ENCODE peak calls at places on chromosomes 7 and 10, in seven cellular contexts. L, C, S, G, Q, O and E are unnamed samples.

GRCh38 chr7:77393954-77394353 is 22.2 kb downstream of the GSAP start:
- DNase-seq in L (no peak), C (no peak), S (no peak), G (no peak), Q (no peak), O (no peak), E (no peak)

GRCh38 chr7:92567460-92567859 is 22.7 kb downstream of the FAM133B start:
- DNase-seq in L (peak), C (no peak), S (no peak), G (no peak), Q (no peak), O (no peak), E (peak)

GRCh38 chr10:7846591-7846990 is 28.3 kb downstream of the TAF3 start:
- DNase-seq in L (peak), C (no peak), S (no peak), G (no peak), Q (no peak), O (no peak), E (no peak)

GRCh38 chr10:89279449-89279869 is 22.4 kb upstream of the IFIT2 start:
- DNase-seq in L (peak), C (no peak), S (no peak), G (no peak), Q (peak), O (no peak), E (peak)

GRCh38 chr10:91805110-91805825 is 7.0 kb downstream of the TNKS2 start:
- DNase-seq in L (peak), C (no peak), S (no peak), G (no peak), Q (no peak), O (no peak), E (no peak)

GRCh38 chr7:22316914-22317313 is 40.0 kb downstream of the RAPGEF5 start:
- DNase-seq in L (no peak), C (no peak), S (no peak), G (no peak), Q (no peak), O (no peak), E (no peak)

GRCh38 chr10:77231375-77231774 is 406.2 kb downstream of the KCNMA1 start:
- DNase-seq in L (no peak), C (no peak), S (no peak), G (no peak), Q (no peak), O (no peak), E (no peak)

GRCh38 chr10:102633282-102633681 is 11.0 kb upstream of the TRIM8 start:
- DNase-seq in L (peak), C (no peak), S (peak), G (no peak), Q (no peak), O (no peak), E (peak)

GRCh38 chr10:98186681-98187080 is 52.2 kb downstream of the R3HCC1L start:
- DNase-seq in L (peak), C (no peak), S (no peak), G (no peak), Q (no peak), O (no peak), E (no peak)

GRCh38 chr10:44944354-44944753 is 15.2 kb upstream of the RASSF4 start:
- DNase-seq in L (no peak), C (no peak), S (no peak), G (no peak), Q (no peak), O (no peak), E (no peak)

GRCh38 chr10:93468532-93469213 is 13.5 kb downstream of the MYOF start:
- DNase-seq in L (peak), C (no peak), S (peak), G (peak), Q (peak), O (no peak), E (peak)

GRCh38 chr10:22253578-22253882 is 35.7 kb upstream of the EBLN1 start:
- DNase-seq in L (no peak), C (no peak), S (no peak), G (no peak), Q (no peak), O (no peak), E (no peak)